ENCODE peak calls at places on chromosomes 6 and 20, in ten cellular contexts. X is endothelial cell; U is NCI-H1436; T is fibroblast of gingiva; J is activated CD8-positive, alpha-beta memory T cell treated with anti-CD3 and anti-CD28 coated beads for 24 hours; N is NCI-H1105; Z is left kidney; H is HCT116; E is type B pancreatic cell; V is activated T-cell treated with anti-CD3 and anti-CD28 coated beads, Interleukin-2, amount 50 U/mL, for 72 hours. L is an unnamed sample.

GRCh38 chr20:59253779-59254319 is 46.6 kb upstream of the EDN3 start:
- DNase-seq in V (peak), H (no peak), Z (peak), J (peak), T (no peak), N (no peak), X (no peak), E (no peak), U (no peak), L (peak)

GRCh38 chr6:5529733-5530132 is 268.4 kb downstream of the FARS2 start:
- DNase-seq in U (no peak), T (peak), J (no peak), E (no peak), H (no peak), Z (no peak), V (no peak), X (no peak), N (no peak), L (no peak)

GRCh38 chr6:43981363-43981990 is 145.8 kb downstream of the MRPL14 start:
- DNase-seq in N (no peak), H (no peak), J (peak), V (no peak), Z (no peak), E (peak), U (no peak), X (no peak), T (no peak), L (no peak)

GRCh38 chr6:160069050-160069454 is 52.6 kb upstream of the SLC22A1 start:
- DNase-seq in U (no peak), V (peak), T (no peak), Z (no peak), J (no peak), H (no peak), N (no peak), X (no peak), E (no peak), L (no peak)

GRCh38 chr6:110495949-110496348 is 19.5 kb upstream of the SLC22A16 start:
- DNase-seq in H (no peak), E (no peak), T (no peak), N (no peak), Z (peak), X (no peak), V (no peak), J (no peak), U (no peak), L (no peak)

GRCh38 chr20:57657537-57658446 is 37.6 kb upstream of the ZBP1 start:
- DNase-seq in H (no peak), X (peak), E (peak), N (peak), Z (no peak), U (no peak), T (no peak), J (peak), V (peak), L (no peak)

GRCh38 chr6:9408718-9409117 is 973.4 kb upstream of the SLC35B3 start:
- DNase-seq in X (no peak), N (no peak), Z (no peak), V (no peak), T (peak), U (no peak), E (no peak), H (no peak), J (no peak), L (no peak)

GRCh38 chr20:1761116-1761515 is 103.5 kb upstream of the SIRPG start:
- DNase-seq in E (no peak), J (no peak), Z (no peak), X (no peak), V (no peak), H (peak), U (no peak), N (no peak), T (peak), L (no peak)

GRCh38 chr20:4944918-4945317 is 56.4 kb downstream of the SLC23A2 start:
- DNase-seq in J (no peak), E (no peak), T (no peak), V (no peak), N (no peak), H (no peak), U (no peak), Z (no peak), X (no peak), L (no peak)

GRCh38 chr20:48283470-48284110 is 498.3 kb upstream of the SULF2 start:
- DNase-seq in N (no peak), T (peak), X (peak), H (no peak), U (no peak), Z (peak), V (no peak), J (no peak), E (no peak), L (no peak)

GRCh38 chr20:10665791-10666190 is 8.0 kb downstream of the JAG1 start:
- DNase-seq in V (no peak), Z (no peak), X (no peak), U (no peak), H (no peak), E (no peak), N (no peak), T (peak), J (no peak), L (no peak)